ENCODE peak calls at places on chromosome 18, in five cellular contexts. O is nephron progenitor cell, I is NCI-H446 treated with DMSO at 0.1 percent for 48 hours, S is AG08396, Z is cerebellar cortex. W is an unnamed sample.

GRCh38 chr18:23209031-23209430 is 73.7 kb downstream of the CABLES1 start:
- DNase-seq in O (no peak), I (no peak), S (no peak), Z (no peak), W (no peak)

GRCh38 chr18:34801769-34802168 is 91.7 kb downstream of the DTNA start:
- DNase-seq in O (no peak), I (no peak), S (peak; percentile 53), Z (no peak), W (no peak)

GRCh38 chr18:44696892-44697291 is 16.2 kb downstream of the SETBP1 start:
- DNase-seq in O (no peak), I (no peak), S (no peak), Z (no peak), W (no peak)

GRCh38 chr18:54154231-54154630 is 70.2 kb downstream of the MBD2 start:
- DNase-seq in O (no peak), I (no peak), S (no peak), Z (no peak), W (no peak)

GRCh38 chr18:58505181-58505580 is 123.7 kb downstream of the ALPK2 start:
- DNase-seq in O (no peak), I (no peak), S (no peak), Z (no peak), W (no peak)

GRCh38 chr18:22108674-22109073 is 60.7 kb upstream of the GATA6 start:
- DNase-seq in O (no peak), I (no peak), S (no peak), Z (peak; percentile 5), W (no peak)

GRCh38 chr18:55097406-55098170 is 138.3 kb upstream of the CCDC68 start:
- DNase-seq in O (peak; percentile 53), I (peak; percentile 1), S (no peak), Z (no peak), W (no peak)

GRCh38 chr18:24051256-24051947 is 36.8 kb downstream of the TTC39C start:
- DNase-seq in O (no peak), I (no peak), S (no peak), Z (no peak), W (no peak)

GRCh38 chr18:9722691-9723090 is 14.6 kb downstream of the RAB31 start:
- DNase-seq in O (no peak), I (no peak), S (no peak), Z (peak; percentile 21), W (no peak)

GRCh38 chr18:23105581-23106219 is 29.6 kb upstream of the CABLES1 start:
- DNase-seq in O (no peak), I (no peak), S (no peak), Z (no peak), W (no peak)

GRCh38 chr18:52652451-52652850 is 312.5 kb downstream of the DCC start:
- DNase-seq in O (no peak), I (no peak), S (no peak), Z (no peak), W (no peak)

GRCh38 chr18:7476386-7476785 is 90.7 kb upstream of the PTPRM start:
- DNase-seq in O (peak; percentile 11), I (no peak), S (no peak), Z (no peak), W (no peak)

GRCh38 chr18:50190926-50191325 is 4.0 kb downstream of the MYO5B start:
- DNase-seq in O (no peak), I (no peak), S (no peak), Z (no peak), W (no peak)

GRCh38 chr18:63292844-63293683 is 26.5 kb downstream of the BCL2 start:
- DNase-seq in O (no peak), I (no peak), S (no peak), Z (no peak), W (no peak)

GRCh38 chr18:45090526-45091140 is 409.9 kb downstream of the SETBP1 start:
- DNase-seq in O (no peak), I (no peak), S (peak; percentile 67), Z (peak; percentile 73), W (no peak)

GRCh38 chr18:44067201-44067600 is 613.5 kb upstream of the SETBP1 start:
- DNase-seq in O (no peak), I (no peak), S (no peak), Z (no peak), W (no peak)

GRCh38 chr18:40121001-40121400 is 1834.0 kb upstream of the PIK3C3 start:
- DNase-seq in O (no peak), I (no peak), S (no peak), Z (no peak), W (no peak)

GRCh38 chr18:56890632-56891031 is 239.5 kb downstream of the WDR7 start:
- DNase-seq in O (no peak), I (no peak), S (peak; percentile 41), Z (no peak), W (no peak)

GRCh38 chr18:68796936-68797690 is 767 bp upstream of the CCDC102B start:
- DNase-seq in O (no peak), I (no peak), S (peak; percentile 28), Z (no peak), W (no peak)

GRCh38 chr18:79396431-79397287 is 929 bp downstream of the NFATC1 start:
- DNase-seq in O (peak; percentile 69), I (no peak), S (peak; percentile 64), Z (no peak), W (no peak)